ENCODE peak calls at places on chromosome 7, in four cellular contexts. R is T follicular helper cell; X is CD4-positive, alpha-beta memory T cell; J is substantia nigra. F is an unnamed sample.

GRCh38 chr7:50270531-50271018 is 33.9 kb upstream of the IKZF1 start:
- DNase-seq in R (no peak), X (no peak), J (no peak), F (no peak)

GRCh38 chr7:45118830-45119452 is 7.4 kb upstream of the TBRG4 start:
- DNase-seq in R (no peak), X (no peak), J (no peak), F (no peak)

GRCh38 chr7:116621649-116622048 is 50.3 kb upstream of the MET start:
- DNase-seq in R (no peak), X (no peak), J (no peak), F (no peak)

GRCh38 chr7:144777005-144777814 is 58.6 kb downstream of the TPK1 start:
- DNase-seq in R (no peak), X (no peak), J (no peak), F (no peak)

GRCh38 chr7:132614428-132615076 is 38.3 kb upstream of the PLXNA4 start:
- DNase-seq in R (no peak), X (no peak), J (peak), F (peak)

GRCh38 chr7:15561840-15562239 is at the start of gene AGMO:
- DNase-seq in R (no peak), X (no peak), J (peak), F (peak)

GRCh38 chr7:2965745-2966270 is 77.9 kb downstream of the CARD11 start:
- DNase-seq in R (no peak), X (no peak), J (no peak), F (no peak)

GRCh38 chr7:99622596-99622995 is 5.8 kb downstream of the ZSCAN25 start:
- DNase-seq in R (no peak), X (no peak), J (no peak), F (no peak)

GRCh38 chr7:12490105-12490688 is 80.3 kb upstream of the SCIN start:
- DNase-seq in R (no peak), X (no peak), J (no peak), F (no peak)

GRCh38 chr7:140230862-140231778 is 54.3 kb upstream of the KDM7A start:
- DNase-seq in R (peak), X (peak), J (peak), F (no peak)

GRCh38 chr7:94580601-94581000 is 71.0 kb downstream of the CASD1 start:
- DNase-seq in R (no peak), X (no peak), J (no peak), F (no peak)

GRCh38 chr7:128108129-128108528 is 76.9 kb upstream of the LRRC4 start:
- DNase-seq in R (no peak), X (no peak), J (no peak), F (no peak)

GRCh38 chr7:81857385-81857784 is 87.5 kb upstream of the HGF start:
- DNase-seq in R (no peak), X (no peak), J (no peak), F (no peak)

GRCh38 chr7:128708235-128708634 is 30.9 kb upstream of the CALU start:
- DNase-seq in R (no peak), X (no peak), J (no peak), F (no peak)

GRCh38 chr7:88072036-88072714 is 138.1 kb downstream of the ADAM22 start:
- DNase-seq in R (no peak), X (no peak), J (no peak), F (no peak)

GRCh38 chr7:55432937-55433784 is 68.0 kb downstream of the LANCL2 start:
- DNase-seq in R (no peak), X (no peak), J (no peak), F (no peak)

GRCh38 chr7:70460066-70460465 is 671.9 kb upstream of the GALNT17 start:
- DNase-seq in R (no peak), X (no peak), J (no peak), F (no peak)

GRCh38 chr7:46071076-46071475 is 150.0 kb upstream of the IGFBP3 start:
- DNase-seq in R (no peak), X (no peak), J (no peak), F (no peak)

GRCh38 chr7:156778201-156778600 is 114.8 kb downstream of the LMBR1 start:
- DNase-seq in R (no peak), X (no peak), J (no peak), F (no peak)

GRCh38 chr7:2670720-2671391 is 17.1 kb upstream of the AMZ1 start:
- DNase-seq in R (peak), X (peak), J (peak), F (peak)

GRCh38 chr7:32347244-32347828 is 142.8 kb downstream of the LSM5 start:
- DNase-seq in R (no peak), X (no peak), J (no peak), F (no peak)